ENCODE peak calls at places on chromosomes 11 and 22, in ten cellular contexts. T is HCT116, R is transverse colon, S is K562, F is gastrocnemius medialis, O is adrenal gland, B is NB4, L is tibial nerve, Q is spleen, J is IMR-90. A is an unnamed sample.
A peak's percentile ranks its signal among the peaks of the same experiment; 100 is the strongest.

GRCh38 chr11:73838443-73839122 is 38.1 kb downstream of the COA4 start:
- DNase-seq in R (no peak), S (no peak), L (no peak), T (no peak), O (peak; percentile 14), Q (no peak), B (no peak), F (no peak), J (peak; percentile 50), A (peak; percentile 8)

GRCh38 chr11:109023029-109023428 is 358.2 kb downstream of the DDX10 start:
- DNase-seq in F (no peak), Q (no peak), J (no peak), T (no peak), L (no peak), R (no peak), B (no peak), O (no peak), S (no peak), A (no peak)

GRCh38 chr11:36162909-36163434 is 126.3 kb downstream of the COMMD9 start:
- DNase-seq in L (no peak), O (peak; percentile 42), B (no peak), S (no peak), T (no peak), J (no peak), Q (no peak), R (no peak), F (no peak), A (no peak)

GRCh38 chr11:107563702-107564101 is 1.8 kb downstream of the ALKBH8 start:
- DNase-seq in L (peak; percentile 38), O (peak; percentile 49), J (peak; percentile 66), F (peak; percentile 17), T (peak; percentile 72), Q (no peak), B (peak; percentile 72), S (peak; percentile 26), R (peak; percentile 16), A (no peak)

GRCh38 chr11:12149672-12150225 is 39.4 kb downstream of the MICAL2 start:
- DNase-seq in R (peak; percentile 1), J (peak; percentile 83), T (no peak), F (no peak), O (no peak), L (no peak), B (peak; percentile 96), S (peak; percentile 60), Q (no peak), A (no peak)

GRCh38 chr11:1863352-1864215 is 10.7 kb downstream of the LSP1 start:
- DNase-seq in F (peak; percentile 64), B (peak; percentile 68), R (peak; percentile 66), L (peak; percentile 79), Q (peak; percentile 90), O (peak; percentile 96), J (peak; percentile 86), T (peak; percentile 68), S (peak; percentile 66), A (peak; percentile 97)

GRCh38 chr11:120391297-120391696 is 55.1 kb downstream of the ARHGEF12 start:
- DNase-seq in B (no peak), L (no peak), F (no peak), O (no peak), J (no peak), S (no peak), R (no peak), T (no peak), Q (no peak), A (no peak)

GRCh38 chr22:49289822-49290221 is 537.9 kb downstream of the BRD1 start:
- DNase-seq in O (no peak), B (no peak), F (no peak), T (no peak), J (no peak), L (no peak), Q (peak; percentile 10), R (no peak), S (no peak), A (no peak)

GRCh38 chr11:107859459-107860239 is 1.1 kb upstream of the SLC35F2 start:
- DNase-seq in O (peak; percentile 40), T (peak; percentile 37), J (no peak), Q (peak; percentile 87), L (peak; percentile 25), F (peak; percentile 35), R (peak; percentile 79), B (peak; percentile 50), S (no peak), A (peak; percentile 35)

GRCh38 chr22:39173787-39174497 is 21.5 kb upstream of the CBX7 start:
- DNase-seq in Q (peak; percentile 82), R (peak; percentile 23), L (no peak), J (no peak), O (no peak), S (no peak), F (no peak), B (no peak), T (no peak), A (no peak)

GRCh38 chr11:68327586-68328370 is 15.4 kb downstream of the LRP5 start:
- DNase-seq in L (no peak), F (no peak), O (peak; percentile 68), T (no peak), B (no peak), J (no peak), R (no peak), S (no peak), Q (no peak), A (no peak)

GRCh38 chr11:68329993-68330699 is 17.8 kb downstream of the LRP5 start:
- DNase-seq in L (no peak), R (no peak), S (no peak), J (peak; percentile 53), Q (no peak), T (no peak), O (peak; percentile 53), B (no peak), F (no peak), A (no peak)

GRCh38 chr11:68329496-68329895 is 17.1 kb downstream of the LRP5 start:
- DNase-seq in R (no peak), J (no peak), T (no peak), Q (no peak), L (no peak), S (no peak), B (no peak), O (no peak), F (no peak), A (no peak)

GRCh38 chr11:68326334-68327215 is 14.2 kb downstream of the LRP5 start:
- DNase-seq in T (no peak), F (no peak), J (no peak), R (peak; percentile 35), O (no peak), B (no peak), S (no peak), L (no peak), Q (no peak), A (no peak)

DNA sequence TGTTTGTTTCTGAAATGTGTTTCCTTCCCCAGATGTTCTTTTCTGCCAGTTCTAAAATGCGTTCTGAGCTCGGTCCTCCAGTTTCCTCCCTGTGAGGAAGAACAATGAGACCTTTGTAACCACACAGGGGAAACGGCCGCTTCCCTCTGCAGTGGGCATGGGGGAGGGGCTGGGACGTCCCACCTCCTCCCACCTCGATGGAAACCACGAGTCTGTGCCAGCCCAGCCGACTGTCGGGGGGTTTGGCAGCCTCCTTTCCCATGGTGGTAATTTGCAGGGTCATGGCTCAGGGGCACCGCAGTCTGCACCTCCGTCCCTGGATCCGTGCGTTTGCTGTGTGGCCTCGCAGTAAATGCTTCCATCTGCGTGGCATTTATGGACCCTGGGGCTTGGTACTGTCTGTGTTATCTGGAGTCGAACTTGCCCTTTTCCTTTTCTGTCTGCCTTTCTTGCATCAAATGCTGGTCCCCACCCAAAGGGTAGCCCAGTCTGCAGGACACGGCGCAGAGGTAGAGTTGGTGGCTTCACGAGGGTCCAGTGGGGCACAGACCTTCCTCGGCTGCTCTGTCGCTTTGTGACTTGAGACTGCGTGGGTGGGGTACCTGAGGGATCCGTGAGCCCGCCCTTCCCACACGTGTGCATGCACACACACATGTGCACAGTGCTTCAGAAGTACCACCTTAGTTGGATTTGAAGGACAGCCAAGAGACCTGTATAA is 16.1 kb downstream of the LRP5 start:
- DNase-seq in O (peak; percentile 51), B (peak; percentile 74), S (no peak), L (no peak), R (peak; percentile 70), Q (no peak), F (no peak), T (no peak), J (no peak), A (no peak)
- TF ChIP-seq POLR2A in O (no peak), B (no peak), S (no peak), L (no peak), R (no peak), Q (no peak), F (no peak), T (no peak), J (no peak), A (no peak)

GRCh38 chr11:45289369-45289768 is 3.2 kb upstream of the SYT13 start:
- DNase-seq in Q (no peak), T (no peak), L (no peak), O (no peak), J (peak; percentile 65), R (no peak), F (no peak), S (no peak), B (no peak), A (peak; percentile 55)

GRCh38 chr11:45288395-45288794 is 2.3 kb upstream of the SYT13 start:
- DNase-seq in T (no peak), O (no peak), L (no peak), S (no peak), F (no peak), B (no peak), R (no peak), J (no peak), Q (no peak), A (no peak)

GRCh38 chr11:45285289-45285828 is 782 bp downstream of the SYT13 start:
- DNase-seq in S (no peak), R (peak; percentile 26), F (no peak), T (no peak), B (no peak), Q (no peak), J (no peak), L (no peak), O (no peak), A (no peak)

GRCh38 chr11:45287316-45287903 is 1.3 kb upstream of the SYT13 start:
- DNase-seq in B (peak; percentile 8), T (no peak), J (no peak), O (no peak), R (no peak), S (no peak), Q (no peak), F (no peak), L (no peak), A (no peak)

GRCh38 chr11:45285931-45286632 is at the start of gene SYT13:
- DNase-seq in R (peak; percentile 86), T (no peak), O (no peak), B (no peak), S (no peak), Q (no peak), F (no peak), L (no peak), J (no peak), A (no peak)
- TF ChIP-seq POLR2A in R (peak; percentile 75), T (no peak), O (no peak), B (no peak), S (no peak), Q (no peak), F (no peak), L (no peak), J (no peak), A (no peak)

GRCh38 chr22:47110817-47111443 is 348.5 kb downstream of the TBC1D22A start:
- DNase-seq in J (peak; percentile 61), Q (no peak), R (no peak), B (no peak), O (no peak), L (no peak), S (no peak), F (no peak), T (no peak), A (no peak)
- TF ChIP-seq POLR2A in J (no peak), Q (no peak), R (no peak), B (no peak), O (no peak), L (no peak), S (no peak), F (no peak), T (no peak), A (no peak)

GRCh38 chr22:41197046-41197807 is 7.9 kb upstream of the L3MBTL2 start:
- DNase-seq in T (no peak), Q (peak; percentile 94), L (peak; percentile 70), O (peak; percentile 85), J (peak; percentile 35), S (peak; percentile 93), F (peak; percentile 57), B (peak; percentile 79), R (peak; percentile 88), A (peak; percentile 73)
- TF ChIP-seq POLR2A in T (no peak), Q (no peak), L (no peak), O (peak; percentile 39), J (no peak), S (no peak), F (peak; percentile 49), B (no peak), R (no peak), A (no peak)